ENCODE peak calls at places on chromosomes 16 and 17, in eight cellular contexts. R, S, N, F, A, M, U and X are unnamed samples.

GRCh38 chr17:77889135-77889505 is 69.4 kb upstream of the TNRC6C start:
- DNase-seq in R (no peak), S (no peak), N (no peak), F (no peak), A (no peak), M (no peak), U (no peak), X (no peak)

GRCh38 chr17:7576432-7576937 is 3.0 kb upstream of the CD68 start:
- DNase-seq in R (no peak), S (no peak), N (no peak), F (no peak), A (no peak), M (no peak), U (no peak), X (no peak)

GRCh38 chr16:10835281-10835931 is 16.8 kb upstream of the TVP23A start:
- DNase-seq in R (peak; percentile 9), S (no peak), N (no peak), F (no peak), A (no peak), M (no peak), U (no peak), X (no peak)

GRCh38 chr17:81071761-81072741 is 37.1 kb downstream of the BAIAP2 start:
- DNase-seq in R (no peak), S (no peak), N (no peak), F (no peak), A (no peak), M (no peak), U (no peak), X (no peak)

GRCh38 chr17:36931697-36932382 is 5.4 kb upstream of the LHX1 start:
- DNase-seq in R (no peak), S (peak; percentile 11), N (no peak), F (no peak), A (no peak), M (no peak), U (no peak), X (no peak)

GRCh38 chr16:396605-397004 is 394 bp upstream of the NME4 start:
- DNase-seq in R (no peak), S (peak; percentile 39), N (no peak), F (peak; percentile 80), A (no peak), M (peak; percentile 58), U (no peak), X (no peak)

GRCh38 chr17:59149051-59149450 is 5.9 kb downstream of the SKA2 start:
- DNase-seq in R (no peak), S (no peak), N (no peak), F (no peak), A (no peak), M (no peak), U (no peak), X (no peak)

GRCh38 chr17:79114455-79115301 is 40.1 kb downstream of the ENGASE start:
- DNase-seq in R (no peak), S (peak; percentile 94), N (no peak), F (peak; percentile 32), A (no peak), M (peak; percentile 30), U (no peak), X (no peak)

GRCh38 chr16:69886726-69887125 is 64.4 kb upstream of the CLEC18A start:
- DNase-seq in R (no peak), S (no peak), N (no peak), F (no peak), A (no peak), M (no peak), U (no peak), X (no peak)

GRCh38 chr17:31425646-31426045 is 34.2 kb downstream of the RAB11FIP4 start:
- DNase-seq in R (no peak), S (peak; percentile 87), N (no peak), F (peak; percentile 27), A (no peak), M (no peak), U (no peak), X (no peak)

GRCh38 chr17:54967621-54968258 is 714 bp downstream of the COX11 start:
- DNase-seq in R (no peak), S (no peak), N (no peak), F (peak; percentile 67), A (no peak), M (no peak), U (no peak), X (no peak)

GRCh38 chr17:28151001-28151400 is 108.5 kb downstream of the NLK start:
- DNase-seq in R (no peak), S (peak; percentile 80), N (no peak), F (no peak), A (no peak), M (no peak), U (no peak), X (no peak)

GRCh38 chr16:56742030-56742984 is 12.4 kb downstream of the NUP93 start:
- DNase-seq in R (no peak), S (no peak), N (peak; percentile 37), F (peak; percentile 43), A (no peak), M (no peak), U (no peak), X (no peak)

GRCh38 chr16:10922328-10923145 is 19.7 kb downstream of the DEXI start:
- DNase-seq in R (no peak), S (peak; percentile 55), N (no peak), F (no peak), A (no peak), M (no peak), U (no peak), X (no peak)

GRCh38 chr16:12349950-12350842 is 373.7 kb downstream of the SNX29 start:
- DNase-seq in R (no peak), S (no peak), N (no peak), F (no peak), A (no peak), M (no peak), U (no peak), X (no peak)

GRCh38 chr16:11402051-11402744 is 56.9 kb downstream of the RMI2 start:
- DNase-seq in R (no peak), S (no peak), N (no peak), F (peak; percentile 32), A (no peak), M (no peak), U (no peak), X (no peak)